ENCODE peak calls at places on chromosomes 7 and 10, in four cellular contexts. One of them, this sample, is unnamed.

GRCh38 chr10:32379950-32380547 is 33.1 kb upstream of the EPC1 start:
- DNase-seq in fibroblast of lung: no peak
- DNase-seq in cardiac fibroblast: no peak
- DNase-seq in psoas muscle: no peak
- DNase-seq in this sample: no peak

GRCh38 chr10:104080762-104081161 is 4.9 kb downstream of the COL17A1 start:
- DNase-seq in fibroblast of lung: peak; percentile 33
- DNase-seq in cardiac fibroblast: peak; percentile 48
- DNase-seq in psoas muscle: no peak
- DNase-seq in this sample: no peak

GRCh38 chr10:27312854-27313253 is 72.3 kb upstream of the ACBD5 start:
- DNase-seq in fibroblast of lung: no peak
- DNase-seq in cardiac fibroblast: no peak
- DNase-seq in psoas muscle: no peak
- DNase-seq in this sample: no peak

GRCh38 chr10:84543077-84543476 is 214.7 kb downstream of the CCSER2 start:
- DNase-seq in fibroblast of lung: no peak
- DNase-seq in cardiac fibroblast: no peak
- DNase-seq in psoas muscle: no peak
- DNase-seq in this sample: no peak

GRCh38 chr10:85791846-85792532 is 574.6 kb downstream of the GRID1 start:
- DNase-seq in fibroblast of lung: no peak
- DNase-seq in cardiac fibroblast: peak; percentile 8
- DNase-seq in psoas muscle: peak; percentile 30
- DNase-seq in this sample: no peak

GRCh38 chr10:31836569-31837406 is 91.8 kb downstream of the ARHGAP12 start:
- DNase-seq in fibroblast of lung: peak; percentile 63
- DNase-seq in cardiac fibroblast: peak; percentile 62
- DNase-seq in psoas muscle: no peak
- DNase-seq in this sample: peak; percentile 23

GRCh38 chr10:79081353-79082034 is 12.7 kb downstream of the ZMIZ1 start:
- DNase-seq in fibroblast of lung: peak; percentile 85
- DNase-seq in cardiac fibroblast: peak; percentile 62
- DNase-seq in psoas muscle: peak; percentile 82
- DNase-seq in this sample: peak; percentile 76

GRCh38 chr7:13981070-13981469 is 8.4 kb downstream of the ETV1 start:
- DNase-seq in fibroblast of lung: peak; percentile 99
- DNase-seq in cardiac fibroblast: peak; percentile 97
- DNase-seq in psoas muscle: no peak
- DNase-seq in this sample: peak; percentile 95

GRCh38 chr7:116030626-116031276 is at the start of gene TFEC:
- DNase-seq in fibroblast of lung: peak; percentile 38
- DNase-seq in cardiac fibroblast: peak; percentile 39
- DNase-seq in psoas muscle: no peak
- DNase-seq in this sample: no peak

GRCh38 chr7:85628187-85628586 is 441.3 kb upstream of the SEMA3D start:
- DNase-seq in fibroblast of lung: no peak
- DNase-seq in cardiac fibroblast: no peak
- DNase-seq in psoas muscle: no peak
- DNase-seq in this sample: no peak

GRCh38 chr7:120742370-120742769 is 115.6 kb downstream of the TSPAN12 start:
- DNase-seq in fibroblast of lung: no peak
- DNase-seq in cardiac fibroblast: no peak
- DNase-seq in psoas muscle: no peak
- DNase-seq in this sample: no peak

GRCh38 chr7:213324-213993 is 21.1 kb downstream of the FAM20C start:
- DNase-seq in fibroblast of lung: no peak
- DNase-seq in cardiac fibroblast: no peak
- DNase-seq in psoas muscle: no peak
- DNase-seq in this sample: no peak

GRCh38 chr7:82375713-82376112 is 67.9 kb downstream of the CACNA2D1 start:
- DNase-seq in fibroblast of lung: no peak
- DNase-seq in cardiac fibroblast: no peak
- DNase-seq in psoas muscle: no peak
- DNase-seq in this sample: no peak

GRCh38 chr7:95723583-95724180 is 48.7 kb upstream of the DYNC1I1 start:
- DNase-seq in fibroblast of lung: peak; percentile 55
- DNase-seq in cardiac fibroblast: peak; percentile 60
- DNase-seq in psoas muscle: no peak
- DNase-seq in this sample: peak; percentile 28

GRCh38 chr10:63114031-63114814 is 18.9 kb upstream of the NRBF2 start:
- DNase-seq in fibroblast of lung: peak; percentile 97
- DNase-seq in cardiac fibroblast: peak; percentile 96
- DNase-seq in psoas muscle: peak; percentile 72
- DNase-seq in this sample: peak; percentile 55

GRCh38 chr10:122526892-122527291 is 33.7 kb upstream of the DMBT1 start:
- DNase-seq in fibroblast of lung: no peak
- DNase-seq in cardiac fibroblast: no peak
- DNase-seq in psoas muscle: no peak
- DNase-seq in this sample: no peak

GRCh38 chr10:100607439-100607838 is 71.7 kb downstream of the HIF1AN start:
- DNase-seq in fibroblast of lung: no peak
- DNase-seq in cardiac fibroblast: no peak
- DNase-seq in psoas muscle: no peak
- DNase-seq in this sample: no peak

GRCh38 chr10:83542774-83543291 is 596.5 kb upstream of the GHITM start:
- DNase-seq in fibroblast of lung: no peak
- DNase-seq in cardiac fibroblast: no peak
- DNase-seq in psoas muscle: no peak
- DNase-seq in this sample: no peak

GRCh38 chr10:58672855-58673254 is 160.2 kb downstream of the BICC1 start:
- DNase-seq in fibroblast of lung: peak; percentile 70
- DNase-seq in cardiac fibroblast: peak; percentile 42
- DNase-seq in psoas muscle: no peak
- DNase-seq in this sample: no peak

GRCh38 chr7:374706-375490 is 84.9 kb downstream of the FOXL3 start:
- DNase-seq in fibroblast of lung: no peak
- DNase-seq in cardiac fibroblast: no peak
- DNase-seq in psoas muscle: no peak
- DNase-seq in this sample: no peak

GRCh38 chr10:71087622-71088021 is 124.7 kb upstream of the UNC5B start:
- DNase-seq in fibroblast of lung: no peak
- DNase-seq in cardiac fibroblast: no peak
- DNase-seq in psoas muscle: no peak
- DNase-seq in this sample: no peak

GRCh38 chr10:4545077-4545476 is 280.9 kb upstream of the AKR1E2 start:
- DNase-seq in fibroblast of lung: no peak
- DNase-seq in cardiac fibroblast: no peak
- DNase-seq in psoas muscle: no peak
- DNase-seq in this sample: no peak

GRCh38 chr7:150686030-150686626 is 622 bp downstream of the GIMAP2 start:
- DNase-seq in fibroblast of lung: no peak
- DNase-seq in cardiac fibroblast: no peak
- DNase-seq in psoas muscle: no peak
- DNase-seq in this sample: no peak

GRCh38 chr7:150685219-150686029 is at the start of gene GIMAP2:
- DNase-seq in fibroblast of lung: peak; percentile 59
- DNase-seq in cardiac fibroblast: peak; percentile 10
- DNase-seq in psoas muscle: no peak
- DNase-seq in this sample: no peak

DNA sequence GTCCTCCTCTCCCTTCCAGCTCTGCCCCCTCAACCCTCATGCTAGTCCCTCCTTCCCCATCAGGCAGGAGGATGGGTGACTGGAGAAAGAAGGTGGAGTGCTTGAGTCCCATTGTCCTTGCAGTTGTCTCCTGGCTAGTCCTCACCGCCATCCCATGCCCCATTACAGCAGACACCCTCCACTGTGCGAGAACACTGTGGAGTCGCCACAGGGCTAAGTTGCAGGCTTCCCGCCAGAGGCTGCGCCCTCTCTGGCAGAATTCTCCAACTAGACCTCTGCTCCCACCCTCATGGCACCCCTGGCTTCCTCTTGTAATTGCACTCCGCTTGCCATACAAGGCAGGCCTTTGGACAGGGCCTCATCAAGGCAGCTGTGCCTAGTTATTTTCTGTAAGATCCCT is 3.1 kb downstream of the GIMAP2 start:
- DNase-seq in fibroblast of lung: no peak
- DNase-seq in cardiac fibroblast: no peak
- DNase-seq in psoas muscle: no peak
- DNase-seq in this sample: no peak
- H3K4me3 ChIP-seq in fibroblast of lung: no peak overlapping the region
- H3K4me3 ChIP-seq in cardiac fibroblast: no peak overlapping the region
- H3K4me3 ChIP-seq in psoas muscle: no peak overlapping the region
- H3K4me3 ChIP-seq in this sample: no peak overlapping the region

GRCh38 chr10:121088524-121088923 is 237.4 kb downstream of the WDR11 start:
- DNase-seq in fibroblast of lung: no peak
- DNase-seq in cardiac fibroblast: no peak
- DNase-seq in psoas muscle: no peak
- DNase-seq in this sample: no peak
- TF ChIP-seq CTCF in fibroblast of lung: no peak
- TF ChIP-seq CTCF in cardiac fibroblast: no peak
- TF ChIP-seq CTCF in psoas muscle: no peak
- TF ChIP-seq CTCF in this sample: peak; percentile 47

GRCh38 chr7:64904008-64904407 is 935 bp downstream of the ZNF273 start:
- DNase-seq in fibroblast of lung: no peak
- DNase-seq in cardiac fibroblast: no peak
- DNase-seq in psoas muscle: no peak
- DNase-seq in this sample: no peak
- H3K4me3 ChIP-seq in fibroblast of lung: peak overlapping the region; percentile 84
- H3K4me3 ChIP-seq in cardiac fibroblast: peak overlapping the region; percentile 81
- H3K4me3 ChIP-seq in psoas muscle: peak overlapping the region; percentile 75
- H3K4me3 ChIP-seq in this sample: peak overlapping the region; percentile 64

GRCh38 chr10:133275683-133276092 is 980 bp downstream of the ADAM8 start:
- DNase-seq in fibroblast of lung: no peak
- DNase-seq in cardiac fibroblast: no peak
- DNase-seq in psoas muscle: no peak
- DNase-seq in this sample: no peak
- TF ChIP-seq CTCF in fibroblast of lung: no peak
- TF ChIP-seq CTCF in cardiac fibroblast: no peak
- TF ChIP-seq CTCF in psoas muscle: no peak
- TF ChIP-seq CTCF in this sample: no peak

GRCh38 chr10:75403144-75404022 is 1.8 kb upstream of the ZNF503 start:
- DNase-seq in fibroblast of lung: peak; percentile 35
- DNase-seq in cardiac fibroblast: no peak
- DNase-seq in psoas muscle: peak; percentile 35
- DNase-seq in this sample: no peak

GRCh38 chr10:75406158-75407065 is 4.8 kb upstream of the ZNF503 start:
- DNase-seq in fibroblast of lung: no peak
- DNase-seq in cardiac fibroblast: no peak
- DNase-seq in psoas muscle: no peak
- DNase-seq in this sample: no peak

GRCh38 chr10:75404023-75404334 is 2.4 kb upstream of the ZNF503 start:
- DNase-seq in fibroblast of lung: no peak
- DNase-seq in cardiac fibroblast: no peak
- DNase-seq in psoas muscle: no peak
- DNase-seq in this sample: no peak

GRCh38 chr10:75405201-75406143 is 3.9 kb upstream of the ZNF503 start:
- DNase-seq in fibroblast of lung: peak; percentile 31
- DNase-seq in cardiac fibroblast: no peak
- DNase-seq in psoas muscle: no peak
- DNase-seq in this sample: no peak

GRCh38 chr10:75404335-75405200 is 3.0 kb upstream of the ZNF503 start:
- DNase-seq in fibroblast of lung: no peak
- DNase-seq in cardiac fibroblast: no peak
- DNase-seq in psoas muscle: no peak
- DNase-seq in this sample: no peak
- H3K4me3 ChIP-seq in fibroblast of lung: peak overlapping the region; percentile 33
- H3K4me3 ChIP-seq in cardiac fibroblast: no peak overlapping the region
- H3K4me3 ChIP-seq in psoas muscle: peak overlapping the region; percentile 90
- H3K4me3 ChIP-seq in this sample: peak overlapping the region; percentile 100

This sample was measured in astrocyte of the cerebellum.